ENCODE peak calls at places on chromosomes 11 and 22, in ten cellular contexts. C, W, L, U, Z, E, S, G, X and D are unnamed samples.

GRCh38 chr22:37425800-37426531 is 1.3 kb downstream of the ELFN2 start:
- DNase-seq in C (no peak), W (no peak), L (no peak), U (no peak), Z (no peak), E (no peak), S (peak; percentile 45), G (no peak), X (no peak), D (no peak)

GRCh38 chr11:47992959-47993820 is 12.8 kb downstream of the PTPRJ start:
- DNase-seq in C (no peak), W (no peak), L (no peak), U (peak; percentile 87), Z (no peak), E (peak; percentile 71), S (peak; percentile 89), G (no peak), X (no peak), D (no peak)

GRCh38 chr11:23359297-23359696 is 499.0 kb upstream of the CCDC179 start:
- DNase-seq in C (no peak), W (no peak), L (no peak), U (peak; percentile 86), Z (no peak), E (peak; percentile 83), S (peak; percentile 97), G (no peak), X (no peak), D (no peak)

GRCh38 chr11:17479284-17480214 is 2.9 kb upstream of the ABCC8 start:
- DNase-seq in C (no peak), W (no peak), L (peak; percentile 76), U (no peak), Z (peak; percentile 35), E (peak; percentile 19), S (no peak), G (no peak), X (no peak), D (no peak)

GRCh38 chr11:79042824-79043223 is 398.0 kb downstream of the TENM4 start:
- DNase-seq in C (no peak), W (no peak), L (no peak), U (no peak), Z (no peak), E (no peak), S (no peak), G (no peak), X (no peak), D (no peak)

GRCh38 chr11:2844116-2844515 is 41.5 kb downstream of the CDKN1C start:
- DNase-seq in C (no peak), W (no peak), L (no peak), U (no peak), Z (no peak), E (no peak), S (no peak), G (no peak), X (no peak), D (no peak)

GRCh38 chr11:24754406-24754805 is 257.6 kb downstream of the LUZP2 start:
- DNase-seq in C (no peak), W (no peak), L (no peak), U (no peak), Z (no peak), E (no peak), S (peak; percentile 30), G (no peak), X (no peak), D (no peak)

GRCh38 chr11:4191031-4191571 is 96.5 kb downstream of the RRM1 start:
- DNase-seq in C (no peak), W (peak; percentile 61), L (no peak), U (no peak), Z (no peak), E (no peak), S (no peak), G (no peak), X (no peak), D (no peak)

GRCh38 chr22:23789121-23789520 is 2.4 kb downstream of the SMARCB1 start:
- DNase-seq in C (peak; percentile 7), W (no peak), L (no peak), U (no peak), Z (no peak), E (no peak), S (no peak), G (no peak), X (no peak), D (no peak)

DNA sequence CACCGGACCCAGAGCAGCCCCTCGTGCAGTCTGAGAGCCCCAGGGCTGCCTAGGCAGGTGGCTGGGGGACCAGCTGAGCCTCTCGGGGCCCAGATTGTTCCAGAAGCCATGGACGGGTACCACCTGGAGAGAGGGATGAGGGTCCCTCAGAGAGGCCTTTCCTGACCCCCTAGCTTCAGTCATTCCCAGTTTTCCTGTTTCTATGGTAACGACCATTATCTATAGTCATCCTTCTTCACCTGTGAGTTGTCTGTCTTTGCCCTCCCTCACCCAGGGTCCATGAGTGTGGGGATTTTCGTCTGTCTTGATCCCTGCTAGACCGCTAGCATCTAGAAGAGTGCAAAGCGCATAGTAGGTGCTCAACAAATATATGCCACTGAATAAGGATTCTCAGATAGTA is 76.3 kb upstream of the TCF20 start:
- DNase-seq in C (no peak), W (no peak), L (no peak), U (no peak), Z (no peak), E (no peak), S (no peak), G (no peak), X (no peak), D (no peak)
- TF ChIP-seq CTCF in C (no peak), W (no peak), L (no peak), U (no peak), Z (no peak), E (no peak), S (no peak), G (no peak), X (no peak), D (no peak)

GRCh38 chr22:20118572-20119020 is 1.6 kb upstream of the TRMT2A start:
- DNase-seq in C (no peak), W (no peak), L (no peak), U (no peak), Z (no peak), E (no peak), S (no peak), G (no peak), X (no peak), D (no peak)

GRCh38 chr22:20115691-20116375 is at the start of gene RANBP1:
- DNase-seq in C (no peak), W (no peak), L (no peak), U (no peak), Z (no peak), E (no peak), S (no peak), G (no peak), X (no peak), D (no peak)

GRCh38 chr22:20117656-20118571 is 888 bp upstream of the TRMT2A start:
- DNase-seq in C (no peak), W (no peak), L (peak; percentile 43), U (peak; percentile 6), Z (no peak), E (peak; percentile 14), S (peak; percentile 25), G (no peak), X (no peak), D (no peak)

GRCh38 chr22:20116376-20116950 is 559 bp downstream of the RANBP1 start:
- DNase-seq in C (no peak), W (no peak), L (no peak), U (no peak), Z (no peak), E (no peak), S (no peak), G (no peak), X (no peak), D (no peak)

GRCh38 chr22:20116951-20117645 is at the start of gene TRMT2A:
- DNase-seq in C (peak; percentile 99), W (peak; percentile 98), L (peak; percentile 99), U (peak; percentile 97), Z (peak; percentile 97), E (peak; percentile 99), S (peak; percentile 98), G (peak; percentile 96), X (peak; percentile 99), D (peak; percentile 99)
- TF ChIP-seq CTCF in C (peak; percentile 6), W (no peak), L (peak; percentile 13), U (no peak), Z (peak; percentile 14), E (no peak), S (peak; percentile 38), G (no peak), X (no peak), D (peak; percentile 35)

GRCh38 chr22:33919591-33920501 is at the start of gene LARGE1:
- DNase-seq in C (peak; percentile 74), W (peak; percentile 60), L (peak; percentile 74), U (no peak), Z (peak; percentile 38), E (peak; percentile 31), S (peak; percentile 20), G (no peak), X (peak; percentile 85), D (peak; percentile 73)

GRCh38 chr22:33914699-33915098 is 5.6 kb downstream of the LARGE1 start:
- DNase-seq in C (no peak), W (no peak), L (no peak), U (no peak), Z (no peak), E (no peak), S (no peak), G (no peak), X (no peak), D (no peak)

GRCh38 chr22:33918676-33919590 is 1.3 kb downstream of the LARGE1 start:
- DNase-seq in C (no peak), W (no peak), L (no peak), U (no peak), Z (no peak), E (no peak), S (peak; percentile 45), G (no peak), X (no peak), D (no peak)

GRCh38 chr22:33920927-33921575 is 775 bp upstream of the LARGE1 start:
- DNase-seq in C (peak; percentile 99), W (peak; percentile 98), L (peak; percentile 99), U (peak; percentile 96), Z (peak; percentile 100), E (peak; percentile 96), S (peak; percentile 94), G (peak; percentile 89), X (peak; percentile 99), D (peak; percentile 100)

GRCh38 chr22:33917744-33918406 is 2.4 kb downstream of the LARGE1 start:
- DNase-seq in C (no peak), W (no peak), L (no peak), U (no peak), Z (no peak), E (no peak), S (peak; percentile 50), G (no peak), X (no peak), D (no peak)
- TF ChIP-seq CTCF in C (no peak), W (no peak), L (no peak), U (peak; percentile 57), Z (no peak), E (no peak), S (peak; percentile 51), G (no peak), X (peak; percentile 46), D (peak; percentile 55)

DNA sequence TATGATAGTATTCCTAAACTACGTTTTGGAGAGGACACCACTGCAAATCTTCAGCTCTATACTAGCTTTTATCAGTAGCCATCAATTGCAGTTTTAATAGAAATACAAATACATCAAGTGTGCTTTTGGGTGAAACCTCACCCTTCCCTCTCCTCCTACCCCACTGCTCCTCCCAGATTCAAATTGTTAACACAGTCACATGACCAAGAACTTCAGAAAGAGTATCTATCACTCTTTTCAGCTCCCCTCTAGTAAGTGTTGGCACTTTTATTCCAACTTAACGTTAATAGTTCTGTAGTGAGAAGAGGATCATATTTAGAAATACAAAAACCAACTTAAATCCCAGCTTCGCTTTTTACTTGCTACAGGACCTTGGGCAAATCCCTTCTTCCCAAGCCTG is 17.0 kb downstream of the RRAS2 start:
- DNase-seq in C (no peak), W (no peak), L (no peak), U (no peak), Z (no peak), E (no peak), S (no peak), G (no peak), X (no peak), D (no peak)
- TF ChIP-seq CTCF in C (no peak), W (no peak), L (no peak), U (no peak), Z (no peak), E (no peak), S (no peak), G (no peak), X (no peak), D (no peak)